ENCODE peak calls at places on chromosomes 4 and X, in ten cellular contexts. One of them, this sample, is unnamed.

GRCh38 chr4:78237360-78237759 is 180.2 kb downstream of the FRAS1 start:
- DNase-seq in GM20000: no peak
- DNase-seq in left lung: no peak
- DNase-seq in psoas muscle: no peak
- DNase-seq in neural crest cell: no peak
- DNase-seq in tibial nerve: no peak
- DNase-seq in cardiac muscle cell: no peak
- DNase-seq in A549: no peak
- DNase-seq in endothelial cell: no peak
- DNase-seq in DND-41: no peak
- DNase-seq in this sample: no peak

GRCh38 chr4:140149851-140150635 is 3.9 kb downstream of the MAML3 start:
- DNase-seq in GM20000: peak
- DNase-seq in left lung: peak
- DNase-seq in psoas muscle: peak
- DNase-seq in neural crest cell: peak
- DNase-seq in tibial nerve: peak
- DNase-seq in cardiac muscle cell: peak
- DNase-seq in A549: peak
- DNase-seq in endothelial cell: peak
- DNase-seq in DND-41: peak
- DNase-seq in this sample: peak

GRCh38 chr4:147846318-147847135 is 114.6 kb downstream of the ARHGAP10 start:
- DNase-seq in GM20000: peak
- DNase-seq in left lung: no peak
- DNase-seq in psoas muscle: no peak
- DNase-seq in neural crest cell: no peak
- DNase-seq in tibial nerve: no peak
- DNase-seq in cardiac muscle cell: no peak
- DNase-seq in A549: no peak
- DNase-seq in endothelial cell: no peak
- DNase-seq in DND-41: no peak
- DNase-seq in this sample: no peak

GRCh38 chrX:10828640-10829039 is 208.3 kb upstream of the MID1 start:
- DNase-seq in GM20000: no peak
- DNase-seq in left lung: no peak
- DNase-seq in psoas muscle: no peak
- DNase-seq in neural crest cell: no peak
- DNase-seq in tibial nerve: no peak
- DNase-seq in cardiac muscle cell: no peak
- DNase-seq in A549: no peak
- DNase-seq in endothelial cell: no peak
- DNase-seq in DND-41: no peak
- DNase-seq in this sample: peak

GRCh38 chrX:46576458-46576857 is 2.9 kb downstream of the CHST7 start:
- DNase-seq in GM20000: no peak
- DNase-seq in left lung: no peak
- DNase-seq in psoas muscle: no peak
- DNase-seq in neural crest cell: no peak
- DNase-seq in tibial nerve: no peak
- DNase-seq in cardiac muscle cell: no peak
- DNase-seq in A549: no peak
- DNase-seq in endothelial cell: no peak
- DNase-seq in DND-41: no peak
- DNase-seq in this sample: no peak

GRCh38 chr4:65661469-65661868 is 8.8 kb downstream of the EPHA5 start:
- DNase-seq in GM20000: no peak
- DNase-seq in left lung: no peak
- DNase-seq in psoas muscle: no peak
- DNase-seq in neural crest cell: no peak
- DNase-seq in tibial nerve: no peak
- DNase-seq in cardiac muscle cell: no peak
- DNase-seq in A549: no peak
- DNase-seq in endothelial cell: no peak
- DNase-seq in DND-41: no peak
- DNase-seq in this sample: no peak

GRCh38 chr4:7805533-7806079 is 134.1 kb downstream of the AFAP1 start:
- DNase-seq in GM20000: no peak
- DNase-seq in left lung: no peak
- DNase-seq in psoas muscle: no peak
- DNase-seq in neural crest cell: no peak
- DNase-seq in tibial nerve: no peak
- DNase-seq in cardiac muscle cell: peak
- DNase-seq in A549: peak
- DNase-seq in endothelial cell: no peak
- DNase-seq in DND-41: no peak
- DNase-seq in this sample: peak

GRCh38 chr4:146095091-146095690 is 80.3 kb upstream of the LSM6 start:
- DNase-seq in GM20000: peak
- DNase-seq in left lung: no peak
- DNase-seq in psoas muscle: no peak
- DNase-seq in neural crest cell: peak
- DNase-seq in tibial nerve: no peak
- DNase-seq in cardiac muscle cell: peak
- DNase-seq in A549: peak
- DNase-seq in endothelial cell: peak
- DNase-seq in DND-41: peak
- DNase-seq in this sample: peak

GRCh38 chrX:10992110-10992509 is 119.0 kb upstream of the HCCS start:
- DNase-seq in GM20000: no peak
- DNase-seq in left lung: no peak
- DNase-seq in psoas muscle: no peak
- DNase-seq in neural crest cell: no peak
- DNase-seq in tibial nerve: no peak
- DNase-seq in cardiac muscle cell: no peak
- DNase-seq in A549: no peak
- DNase-seq in endothelial cell: no peak
- DNase-seq in DND-41: no peak
- DNase-seq in this sample: no peak

GRCh38 chr4:8274772-8275241 is 5.3 kb downstream of the HTRA3 start:
- DNase-seq in GM20000: no peak
- DNase-seq in left lung: peak
- DNase-seq in psoas muscle: peak
- DNase-seq in neural crest cell: peak
- DNase-seq in tibial nerve: peak
- DNase-seq in cardiac muscle cell: peak
- DNase-seq in A549: no peak
- DNase-seq in endothelial cell: no peak
- DNase-seq in DND-41: no peak
- DNase-seq in this sample: no peak

GRCh38 chr4:61545902-61546498 is 345.9 kb downstream of the ADGRL3 start:
- DNase-seq in GM20000: no peak
- DNase-seq in left lung: no peak
- DNase-seq in psoas muscle: no peak
- DNase-seq in neural crest cell: no peak
- DNase-seq in tibial nerve: no peak
- DNase-seq in cardiac muscle cell: peak
- DNase-seq in A549: no peak
- DNase-seq in endothelial cell: no peak
- DNase-seq in DND-41: no peak
- DNase-seq in this sample: no peak

GRCh38 chrX:15340867-15341266 is 5.5 kb upstream of the PIGA start:
- DNase-seq in GM20000: no peak
- DNase-seq in left lung: no peak
- DNase-seq in psoas muscle: no peak
- DNase-seq in neural crest cell: no peak
- DNase-seq in tibial nerve: no peak
- DNase-seq in cardiac muscle cell: no peak
- DNase-seq in A549: no peak
- DNase-seq in endothelial cell: no peak
- DNase-seq in DND-41: no peak
- DNase-seq in this sample: no peak

DNA sequence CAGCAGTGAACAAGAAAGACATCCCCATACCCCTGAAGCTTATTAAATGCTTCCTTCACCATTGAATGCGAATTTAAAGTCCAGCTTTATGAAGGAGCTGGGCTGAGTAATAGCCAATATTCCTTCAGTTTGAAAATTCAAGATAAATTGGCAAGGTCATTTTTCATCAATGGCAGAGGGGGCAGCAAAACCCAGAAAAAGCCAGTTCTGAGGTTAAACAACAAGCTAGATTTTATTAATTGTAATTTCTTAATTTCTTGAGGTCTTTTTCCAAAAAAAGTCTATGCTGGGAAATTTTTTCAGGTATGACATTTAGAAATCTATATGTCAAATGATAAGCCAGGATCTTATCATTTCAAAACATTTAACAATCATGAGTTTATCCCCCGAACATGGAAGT is 808.9 kb downstream of the RPA4 start:
- DNase-seq in GM20000: no peak
- DNase-seq in left lung: no peak
- DNase-seq in psoas muscle: no peak
- DNase-seq in neural crest cell: no peak
- DNase-seq in tibial nerve: no peak
- DNase-seq in cardiac muscle cell: no peak
- DNase-seq in A549: no peak
- DNase-seq in endothelial cell: no peak
- DNase-seq in DND-41: no peak
- DNase-seq in this sample: no peak
- TF ChIP-seq CTCF in GM20000: no peak
- TF ChIP-seq CTCF in left lung: no peak
- TF ChIP-seq CTCF in psoas muscle: no peak
- TF ChIP-seq CTCF in neural crest cell: peak
- TF ChIP-seq CTCF in tibial nerve: no peak
- TF ChIP-seq CTCF in cardiac muscle cell: no peak
- TF ChIP-seq CTCF in A549: no peak
- TF ChIP-seq CTCF in endothelial cell: no peak
- TF ChIP-seq CTCF in DND-41: no peak
- TF ChIP-seq CTCF in this sample: no peak

GRCh38 chr4:154858166-154858565 is 77.1 kb downstream of the RBM46 start:
- DNase-seq in GM20000: no peak
- DNase-seq in left lung: no peak
- DNase-seq in psoas muscle: no peak
- DNase-seq in neural crest cell: no peak
- DNase-seq in tibial nerve: no peak
- DNase-seq in cardiac muscle cell: no peak
- DNase-seq in A549: no peak
- DNase-seq in endothelial cell: no peak
- DNase-seq in DND-41: no peak
- DNase-seq in this sample: no peak

GRCh38 chr4:154854362-154854761 is 73.3 kb downstream of the RBM46 start:
- DNase-seq in GM20000: no peak
- DNase-seq in left lung: no peak
- DNase-seq in psoas muscle: no peak
- DNase-seq in neural crest cell: no peak
- DNase-seq in tibial nerve: no peak
- DNase-seq in cardiac muscle cell: peak
- DNase-seq in A549: no peak
- DNase-seq in endothelial cell: no peak
- DNase-seq in DND-41: no peak
- DNase-seq in this sample: no peak
- TF ChIP-seq CTCF in GM20000: no peak
- TF ChIP-seq CTCF in left lung: no peak
- TF ChIP-seq CTCF in psoas muscle: no peak
- TF ChIP-seq CTCF in neural crest cell: peak
- TF ChIP-seq CTCF in tibial nerve: no peak
- TF ChIP-seq CTCF in cardiac muscle cell: peak
- TF ChIP-seq CTCF in A549: peak
- TF ChIP-seq CTCF in endothelial cell: peak
- TF ChIP-seq CTCF in DND-41: peak
- TF ChIP-seq CTCF in this sample: no peak

GRCh38 chr4:150976478-150977118 is 38.5 kb downstream of the LRBA start:
- DNase-seq in GM20000: no peak
- DNase-seq in left lung: no peak
- DNase-seq in psoas muscle: no peak
- DNase-seq in neural crest cell: no peak
- DNase-seq in tibial nerve: no peak
- DNase-seq in cardiac muscle cell: peak
- DNase-seq in A549: no peak
- DNase-seq in endothelial cell: no peak
- DNase-seq in DND-41: no peak
- DNase-seq in this sample: no peak
- TF ChIP-seq CTCF in GM20000: no peak
- TF ChIP-seq CTCF in left lung: no peak
- TF ChIP-seq CTCF in psoas muscle: no peak
- TF ChIP-seq CTCF in neural crest cell: no peak
- TF ChIP-seq CTCF in tibial nerve: no peak
- TF ChIP-seq CTCF in cardiac muscle cell: no peak
- TF ChIP-seq CTCF in A549: no peak
- TF ChIP-seq CTCF in endothelial cell: peak
- TF ChIP-seq CTCF in DND-41: no peak
- TF ChIP-seq CTCF in this sample: no peak

GRCh38 chrX:140087865-140088264 is 122.5 kb upstream of the CXorf66 start:
- DNase-seq in GM20000: no peak
- DNase-seq in left lung: no peak
- DNase-seq in psoas muscle: no peak
- DNase-seq in neural crest cell: peak
- DNase-seq in tibial nerve: no peak
- DNase-seq in cardiac muscle cell: no peak
- DNase-seq in A549: no peak
- DNase-seq in endothelial cell: no peak
- DNase-seq in DND-41: no peak
- DNase-seq in this sample: no peak

GRCh38 chrX:140092121-140092520 is 126.8 kb upstream of the CXorf66 start:
- DNase-seq in GM20000: no peak
- DNase-seq in left lung: peak
- DNase-seq in psoas muscle: no peak
- DNase-seq in neural crest cell: no peak
- DNase-seq in tibial nerve: no peak
- DNase-seq in cardiac muscle cell: no peak
- DNase-seq in A549: no peak
- DNase-seq in endothelial cell: no peak
- DNase-seq in DND-41: no peak
- DNase-seq in this sample: no peak

GRCh38 chrX:140090800-140091275 is 125.5 kb upstream of the CXorf66 start:
- DNase-seq in GM20000: peak
- DNase-seq in left lung: no peak
- DNase-seq in psoas muscle: no peak
- DNase-seq in neural crest cell: peak
- DNase-seq in tibial nerve: no peak
- DNase-seq in cardiac muscle cell: no peak
- DNase-seq in A549: peak
- DNase-seq in endothelial cell: no peak
- DNase-seq in DND-41: no peak
- DNase-seq in this sample: no peak

GRCh38 chrX:140088438-140088837 is 123.1 kb upstream of the CXorf66 start:
- DNase-seq in GM20000: no peak
- DNase-seq in left lung: no peak
- DNase-seq in psoas muscle: no peak
- DNase-seq in neural crest cell: no peak
- DNase-seq in tibial nerve: no peak
- DNase-seq in cardiac muscle cell: no peak
- DNase-seq in A549: no peak
- DNase-seq in endothelial cell: no peak
- DNase-seq in DND-41: no peak
- DNase-seq in this sample: no peak

DNA sequence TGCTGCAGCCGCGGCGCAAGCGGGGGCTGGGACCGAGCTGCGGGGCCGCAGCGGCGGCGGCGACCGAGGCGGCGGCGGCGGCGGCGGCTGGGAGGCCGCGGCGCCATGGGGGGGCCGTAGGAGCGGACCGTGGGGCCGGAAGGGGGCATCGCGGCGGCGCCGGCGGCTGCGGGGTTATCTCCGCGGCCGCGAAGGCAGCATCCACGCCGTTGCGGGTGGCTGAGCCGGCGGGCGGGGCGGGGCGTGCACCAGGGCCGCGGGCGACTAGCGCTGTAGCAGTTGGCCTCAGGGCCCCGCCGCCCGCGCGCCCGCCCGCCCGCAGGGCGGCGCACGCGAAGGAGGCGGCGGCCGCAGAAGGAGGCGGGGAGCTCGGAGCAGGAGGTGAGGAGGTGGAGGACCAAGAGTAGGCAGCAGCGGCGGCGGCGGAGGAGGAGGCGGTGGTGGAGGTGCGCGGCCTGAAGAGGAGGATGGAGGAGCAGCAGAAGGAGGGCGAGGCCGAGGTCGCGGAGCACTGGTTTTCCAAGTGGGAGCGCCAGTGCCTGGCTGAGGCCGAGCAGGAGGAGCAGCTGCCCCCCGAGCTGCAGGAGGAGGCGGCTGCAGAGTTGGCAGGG is 126.1 kb upstream of the CXorf66 start:
- DNase-seq in GM20000: peak
- DNase-seq in left lung: peak
- DNase-seq in psoas muscle: peak
- DNase-seq in neural crest cell: peak
- DNase-seq in tibial nerve: no peak
- DNase-seq in cardiac muscle cell: peak
- DNase-seq in A549: peak
- DNase-seq in endothelial cell: peak
- DNase-seq in DND-41: no peak
- DNase-seq in this sample: no peak
- TF ChIP-seq CTCF in GM20000: no peak
- TF ChIP-seq CTCF in left lung: no peak
- TF ChIP-seq CTCF in psoas muscle: no peak
- TF ChIP-seq CTCF in neural crest cell: no peak
- TF ChIP-seq CTCF in tibial nerve: no peak
- TF ChIP-seq CTCF in cardiac muscle cell: no peak
- TF ChIP-seq CTCF in A549: peak
- TF ChIP-seq CTCF in endothelial cell: no peak
- TF ChIP-seq CTCF in DND-41: no peak
- TF ChIP-seq CTCF in this sample: no peak

This sample was measured in Calu3.